ENCODE peak calls at places on chromosome 22, in ten cellular contexts. K is HepG2; P is CD8-positive, alpha-beta T cell; E is PC-3; X is heart right ventricle; C is suprapubic skin; L is fibroblast of lung; B is adrenal gland; Y is sigmoid colon; F is IMR-90. J is an unnamed sample.

GRCh38 chr22:32416556-32417085 is 4.6 kb upstream of the RTCB start:
- DNase-seq in K (no peak), P (no peak), E (no peak), X (no peak), C (no peak), L (no peak), B (no peak), Y (no peak), F (no peak), J (no peak)

GRCh38 chr22:42376721-42377177 is 55.5 kb downstream of the NFAM1 start:
- DNase-seq in K (no peak), P (no peak), E (no peak), X (peak; percentile 73), C (peak; percentile 94), L (peak; percentile 20), B (peak; percentile 59), Y (peak; percentile 92), F (peak; percentile 19), J (peak; percentile 70)

GRCh38 chr22:24435861-24436351 is 8.5 kb downstream of the ADORA2A start:
- DNase-seq in K (no peak), P (no peak), E (no peak), X (no peak), C (no peak), L (no peak), B (peak; percentile 39), Y (peak; percentile 46), F (peak; percentile 39), J (no peak)

GRCh38 chr22:30459206-30460052 is 12.4 kb downstream of the SEC14L3 start:
- DNase-seq in K (peak; percentile 12), P (no peak), E (peak; percentile 17), X (no peak), C (no peak), L (peak; percentile 26), B (no peak), Y (no peak), F (peak; percentile 26), J (no peak)

GRCh38 chr22:37501176-37501609 is 15.0 kb upstream of the MFNG start:
- DNase-seq in K (no peak), P (no peak), E (no peak), X (peak; percentile 75), C (no peak), L (no peak), B (no peak), Y (no peak), F (no peak), J (peak; percentile 53)

GRCh38 chr22:27637604-27638003 is 164.0 kb downstream of the MN1 start:
- DNase-seq in K (no peak), P (no peak), E (peak; percentile 16), X (no peak), C (no peak), L (peak; percentile 56), B (no peak), Y (no peak), F (peak; percentile 28), J (no peak)

GRCh38 chr22:29456211-29456671 is 17.9 kb downstream of the RFPL1 start:
- DNase-seq in K (no peak), P (no peak), E (no peak), X (no peak), C (no peak), L (peak; percentile 86), B (no peak), Y (no peak), F (peak; percentile 39), J (no peak)

GRCh38 chr22:27416553-27417427 is 384.8 kb downstream of the MN1 start:
- DNase-seq in K (no peak), P (no peak), E (peak; percentile 60), X (no peak), C (no peak), L (peak; percentile 93), B (no peak), Y (no peak), F (peak; percentile 88), J (no peak)

GRCh38 chr22:17960695-17961442 is 63.5 kb downstream of the MICAL3 start:
- DNase-seq in K (no peak), P (no peak), E (no peak), X (no peak), C (no peak), L (no peak), B (no peak), Y (no peak), F (no peak), J (no peak)

GRCh38 chr22:43326342-43326825 is 16.8 kb downstream of the SCUBE1 start:
- DNase-seq in K (no peak), P (no peak), E (no peak), X (no peak), C (no peak), L (no peak), B (no peak), Y (no peak), F (no peak), J (no peak)

GRCh38 chr22:32144875-32145274 is 14.2 kb downstream of the C22orf42 start:
- DNase-seq in K (no peak), P (no peak), E (no peak), X (no peak), C (no peak), L (no peak), B (no peak), Y (no peak), F (no peak), J (no peak)

GRCh38 chr22:31248965-31249940 is 37.2 kb downstream of the LIMK2 start:
- DNase-seq in K (no peak), P (no peak), E (no peak), X (no peak), C (no peak), L (peak; percentile 62), B (no peak), Y (peak; percentile 33), F (no peak), J (no peak)

GRCh38 chr22:27885977-27886842 is 32.8 kb downstream of the PITPNB start:
- DNase-seq in K (peak; percentile 35), P (peak; percentile 21), E (peak; percentile 50), X (no peak), C (no peak), L (peak; percentile 90), B (peak; percentile 64), Y (no peak), F (peak; percentile 98), J (peak; percentile 52)

GRCh38 chr22:27474711-27475547 is 326.6 kb downstream of the MN1 start:
- DNase-seq in K (no peak), P (no peak), E (peak; percentile 97), X (no peak), C (no peak), L (peak; percentile 98), B (peak; percentile 23), Y (peak; percentile 79), F (peak; percentile 94), J (no peak)

GRCh38 chr22:45240137-45240809 is 421 bp downstream of the KIAA0930 start:
- DNase-seq in K (no peak), P (peak; percentile 13), E (no peak), X (peak; percentile 42), C (no peak), L (peak; percentile 35), B (no peak), Y (no peak), F (no peak), J (peak; percentile 41)

GRCh38 chr22:45239378-45240136 is 1.1 kb downstream of the KIAA0930 start:
- DNase-seq in K (no peak), P (no peak), E (no peak), X (no peak), C (no peak), L (no peak), B (no peak), Y (no peak), F (no peak), J (no peak)

GRCh38 chr22:45246060-45246985 is 5.6 kb upstream of the KIAA0930 start:
- DNase-seq in K (peak; percentile 98), P (no peak), E (peak; percentile 85), X (no peak), C (no peak), L (peak; percentile 99), B (peak; percentile 71), Y (peak; percentile 93), F (peak; percentile 99), J (peak; percentile 87)

GRCh38 chr22:45240810-45241631 is at the start of gene KIAA0930:
- DNase-seq in K (peak; percentile 53), P (peak; percentile 78), E (peak; percentile 44), X (peak; percentile 90), C (peak; percentile 93), L (peak; percentile 49), B (peak; percentile 90), Y (peak; percentile 93), F (peak; percentile 68), J (peak; percentile 91)

GRCh38 chr22:45242778-45243191 is 2.1 kb upstream of the KIAA0930 start:
- DNase-seq in K (peak; percentile 57), P (no peak), E (peak; percentile 84), X (no peak), C (no peak), L (no peak), B (no peak), Y (no peak), F (no peak), J (peak; percentile 64)
- TF ChIP-seq CTCF in K (peak; percentile 56), P (no peak), E (peak; percentile 19), X (no peak), C (no peak), L (no peak), B (peak; percentile 12), Y (no peak), F (peak; percentile 14), J (no peak)

GRCh38 chr22:39647836-39648500 is 77.4 kb downstream of the CACNA1I start:
- DNase-seq in K (no peak), P (no peak), E (no peak), X (no peak), C (no peak), L (no peak), B (no peak), Y (no peak), F (no peak), J (no peak)
- H3K36me3 ChIP-seq in K (no peaks in the 10 kb centered on the region), P (no peaks in the 10 kb centered on the region), E (no peaks in the 10 kb centered on the region), X (no peaks in the 10 kb centered on the region), C (no peaks in the 10 kb centered on the region), L (no peaks in the 10 kb centered on the region), B (no peaks in the 10 kb centered on the region), Y (no peaks in the 10 kb centered on the region), F (no peaks in the 10 kb centered on the region), J (no peaks in the 10 kb centered on the region)

DNA sequence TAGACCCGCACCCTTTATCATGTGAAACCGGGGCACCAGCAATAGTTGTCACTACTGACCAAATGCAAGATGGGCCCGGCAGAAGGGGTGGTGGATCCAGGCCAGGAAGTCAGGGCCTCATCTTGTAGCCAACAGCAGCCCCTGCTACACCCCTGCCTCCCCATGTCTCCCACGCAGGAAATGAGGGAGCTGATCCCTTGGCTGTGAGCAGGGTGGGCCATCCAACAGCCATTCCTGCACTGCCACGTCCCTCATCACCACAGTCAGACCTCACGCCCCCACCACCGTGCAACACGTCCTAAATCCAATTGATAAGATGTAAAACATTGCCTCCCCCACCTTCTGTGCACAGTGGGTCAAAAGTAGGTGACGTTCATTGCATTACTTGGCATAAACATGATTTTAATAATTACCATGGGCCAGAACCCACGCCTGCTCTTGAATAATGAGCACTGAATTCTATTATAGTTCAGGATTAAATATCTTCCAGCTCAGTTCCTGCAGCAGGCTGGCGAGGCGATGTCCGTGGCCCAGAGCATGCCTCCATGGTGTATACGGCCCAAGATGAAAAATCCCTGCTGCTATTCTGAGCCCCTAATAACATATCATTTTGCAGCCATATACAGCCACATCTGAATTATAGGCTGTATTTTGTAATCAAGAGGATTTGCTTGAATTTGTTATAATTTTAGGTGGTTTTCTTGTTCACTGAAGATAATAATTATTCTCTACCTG is 1373.8 kb downstream of the BRD1 start:
- DNase-seq in K (no peak), P (no peak), E (no peak), X (no peak), C (no peak), L (no peak), B (no peak), Y (no peak), F (no peak), J (no peak)
- H3K9me3 ChIP-seq in K (no peaks in the 10 kb centered on the region), P (no peaks in the 10 kb centered on the region), E (no peaks in the 10 kb centered on the region), X (no peaks in the 10 kb centered on the region), C (no peaks in the 10 kb centered on the region), L (no peaks in the 10 kb centered on the region), B (no peaks in the 10 kb centered on the region), Y (no peaks in the 10 kb centered on the region), F (peaks cover 45% of the 10 kb centered on the region), J (no peaks in the 10 kb centered on the region)

GRCh38 chr22:22069450-22070370 is 87.1 kb upstream of the TOP3B start:
- DNase-seq in K (no peak), P (no peak), E (no peak), X (no peak), C (no peak), L (no peak), B (no peak), Y (no peak), F (no peak), J (no peak)
- TF ChIP-seq CTCF in K (peak; percentile 14), P (no peak), E (no peak), X (no peak), C (no peak), L (no peak), B (no peak), Y (no peak), F (no peak), J (no peak)

J was measured in colonic mucosa.